ENCODE peak calls at places on chromosomes 11 and 22, in six cellular contexts. I is tibial artery, V is upper lobe of right lung, Y is IMR-90, D is thoracic aorta, H is body of pancreas. W is an unnamed sample.
A peak's percentile ranks its signal among the peaks of the same experiment; 100 is the strongest.

GRCh38 chr11:69541501-69542313 is 60.2 kb downstream of the LINC01488 start:
- DNase-seq in V (peak; percentile 71), H (peak; percentile 31), I (no peak), Y (peak; percentile 43), D (no peak), W (no peak)

GRCh38 chr22:37021710-37022482 is 2.4 kb downstream of the MPST start:
- DNase-seq in Y (peak; percentile 34), D (no peak), I (no peak), V (no peak), H (peak; percentile 36), W (no peak)

GRCh38 chr22:50473088-50473487 is 1.7 kb downstream of the SBF1 start:
- DNase-seq in I (no peak), H (no peak), V (no peak), D (no peak), Y (no peak), W (no peak)

GRCh38 chr11:130598433-130598832 is 150.0 kb downstream of the ADAMTS15 start:
- DNase-seq in H (no peak), D (no peak), Y (no peak), V (no peak), I (no peak), W (no peak)

GRCh38 chr22:39661842-39662676 is 91.5 kb downstream of the CACNA1I start:
- DNase-seq in H (peak; percentile 46), I (no peak), V (no peak), Y (no peak), D (no peak), W (no peak)

GRCh38 chr11:27820249-27820648 is 120.0 kb upstream of the BDNF start:
- DNase-seq in V (no peak), H (no peak), D (no peak), Y (peak; percentile 68), I (no peak), W (no peak)

GRCh38 chr22:17540481-17540880 is 22.8 kb upstream of the SLC25A18 start:
- DNase-seq in D (no peak), H (no peak), Y (no peak), V (no peak), I (no peak), W (no peak)

GRCh38 chr11:2886191-2886894 is 768 bp upstream of the CDKN1C start:
- DNase-seq in Y (no peak), D (no peak), V (no peak), H (no peak), I (no peak), W (no peak)

GRCh38 chr11:11587122-11587521 is 34.7 kb downstream of the GALNT18 start:
- DNase-seq in D (no peak), Y (peak; percentile 77), I (no peak), H (no peak), V (no peak), W (no peak)

GRCh38 chr11:13352711-13353110 is 75.1 kb downstream of the BMAL1 start:
- DNase-seq in Y (no peak), V (no peak), H (no peak), D (no peak), I (no peak), W (no peak)

GRCh38 chr11:13355191-13355590 is 77.6 kb downstream of the BMAL1 start:
- DNase-seq in H (no peak), D (no peak), I (no peak), Y (no peak), V (no peak), W (no peak)

GRCh38 chr11:13358871-13359270 is 81.3 kb downstream of the BMAL1 start:
- DNase-seq in V (no peak), D (no peak), I (no peak), H (no peak), Y (peak; percentile 77), W (no peak)

GRCh38 chr11:13354335-13354734 is 76.7 kb downstream of the BMAL1 start:
- DNase-seq in V (no peak), H (no peak), Y (peak; percentile 29), D (no peak), I (no peak), W (no peak)

GRCh38 chr11:13357232-13357631 is 79.6 kb downstream of the BMAL1 start:
- DNase-seq in V (no peak), I (no peak), H (no peak), D (no peak), Y (no peak), W (no peak)
- H3K27ac ChIP-seq in V (no peak overlapping the region), I (no peak overlapping the region), H (no peak overlapping the region), D (no peak overlapping the region), Y (no peak overlapping the region), W (no peak overlapping the region)

GRCh38 chr22:46008291-46008690 is 31.3 kb upstream of the WNT7B start:
- DNase-seq in D (no peak), Y (no peak), V (peak; percentile 63), H (no peak), I (no peak), W (no peak)
- H3K4me3 ChIP-seq in D (no peak overlapping the region), Y (no peak overlapping the region), V (no peak overlapping the region), H (no peak overlapping the region), I (no peak overlapping the region), W (no peak overlapping the region)

GRCh38 chr22:47277001-47277400 is 514.6 kb downstream of the TBC1D22A start:
- DNase-seq in V (peak; percentile 52), I (no peak), Y (no peak), D (no peak), H (no peak), W (no peak)

GRCh38 chr22:47276219-47276843 is 513.9 kb downstream of the TBC1D22A start:
- DNase-seq in V (peak; percentile 8), H (no peak), D (no peak), Y (no peak), I (no peak), W (no peak)

GRCh38 chr22:47277511-47277910 is 515.1 kb downstream of the TBC1D22A start:
- DNase-seq in H (no peak), D (no peak), I (no peak), V (peak; percentile 37), Y (no peak), W (no peak)

GRCh38 chr22:47275479-47276218 is 513.2 kb downstream of the TBC1D22A start:
- DNase-seq in Y (no peak), I (no peak), D (no peak), H (no peak), V (peak; percentile 40), W (no peak)

GRCh38 chr22:47274196-47274595 is 511.7 kb downstream of the TBC1D22A start:
- DNase-seq in D (no peak), V (peak; percentile 46), Y (no peak), H (no peak), I (no peak), W (no peak)
- H3K9me3 ChIP-seq in D (peaks cover 7% of the 10 kb centered on the region), V (no peaks in the 10 kb centered on the region), Y (peaks cover 7% of the 10 kb centered on the region), H (no peaks in the 10 kb centered on the region), I (peaks cover 9% of the 10 kb centered on the region), W (no peaks in the 10 kb centered on the region)

GRCh38 chr22:41531736-41532477 is 12.4 kb downstream of the POLR3H start:
- DNase-seq in I (no peak), Y (no peak), D (no peak), H (no peak), V (no peak), W (no peak)
- H3K27ac ChIP-seq in I (no peak overlapping the region), Y (no peak overlapping the region), D (no peak overlapping the region), H (no peak overlapping the region), V (no peak overlapping the region), W (no peak overlapping the region)

DNA sequence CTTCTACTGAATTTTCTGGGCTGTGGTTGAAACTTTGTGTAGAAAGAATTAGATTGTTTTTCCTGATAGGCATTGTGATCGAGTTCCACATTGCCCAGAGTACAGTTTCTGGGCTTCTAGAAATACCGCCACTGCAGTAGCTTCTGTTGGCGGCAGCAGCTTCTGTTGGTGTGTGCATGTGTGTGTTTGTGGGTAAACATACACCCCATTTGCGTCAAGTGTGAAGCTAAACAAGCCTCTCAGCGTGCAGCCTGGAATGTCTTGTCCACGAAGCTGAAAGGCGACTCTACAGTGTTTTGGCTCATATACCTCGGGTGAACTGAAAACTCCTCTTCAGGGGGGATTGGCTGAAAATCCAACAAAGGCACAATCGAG is 112.0 kb upstream of the E2F8 start:
- DNase-seq in D (no peak), Y (no peak), I (no peak), V (no peak), H (no peak), W (no peak)
- H3K4me3 ChIP-seq in D (no peak overlapping the region), Y (no peak overlapping the region), I (no peak overlapping the region), V (no peak overlapping the region), H (no peak overlapping the region), W (no peak overlapping the region)

GRCh38 chr22:47324435-47324990 is 562.1 kb downstream of the TBC1D22A start:
- DNase-seq in I (no peak), D (no peak), Y (no peak), V (no peak), H (no peak), W (no peak)
- H3K9me3 ChIP-seq in I (peaks cover 19% of the 10 kb centered on the region), D (no peaks in the 10 kb centered on the region), Y (no peaks in the 10 kb centered on the region), V (no peaks in the 10 kb centered on the region), H (no peaks in the 10 kb centered on the region), W (no peaks in the 10 kb centered on the region)

GRCh38 chr11:13262096-13262495 is 15.5 kb upstream of the BMAL1 start:
- DNase-seq in I (no peak), D (no peak), Y (no peak), H (no peak), V (no peak), W (no peak)
- H3K27ac ChIP-seq in I (peak overlapping the region; percentile 22), D (peak overlapping the region; percentile 51), Y (peak overlapping the region; percentile 9), H (no peak overlapping the region), V (no peak overlapping the region), W (peak overlapping the region; percentile 92)

DNA sequence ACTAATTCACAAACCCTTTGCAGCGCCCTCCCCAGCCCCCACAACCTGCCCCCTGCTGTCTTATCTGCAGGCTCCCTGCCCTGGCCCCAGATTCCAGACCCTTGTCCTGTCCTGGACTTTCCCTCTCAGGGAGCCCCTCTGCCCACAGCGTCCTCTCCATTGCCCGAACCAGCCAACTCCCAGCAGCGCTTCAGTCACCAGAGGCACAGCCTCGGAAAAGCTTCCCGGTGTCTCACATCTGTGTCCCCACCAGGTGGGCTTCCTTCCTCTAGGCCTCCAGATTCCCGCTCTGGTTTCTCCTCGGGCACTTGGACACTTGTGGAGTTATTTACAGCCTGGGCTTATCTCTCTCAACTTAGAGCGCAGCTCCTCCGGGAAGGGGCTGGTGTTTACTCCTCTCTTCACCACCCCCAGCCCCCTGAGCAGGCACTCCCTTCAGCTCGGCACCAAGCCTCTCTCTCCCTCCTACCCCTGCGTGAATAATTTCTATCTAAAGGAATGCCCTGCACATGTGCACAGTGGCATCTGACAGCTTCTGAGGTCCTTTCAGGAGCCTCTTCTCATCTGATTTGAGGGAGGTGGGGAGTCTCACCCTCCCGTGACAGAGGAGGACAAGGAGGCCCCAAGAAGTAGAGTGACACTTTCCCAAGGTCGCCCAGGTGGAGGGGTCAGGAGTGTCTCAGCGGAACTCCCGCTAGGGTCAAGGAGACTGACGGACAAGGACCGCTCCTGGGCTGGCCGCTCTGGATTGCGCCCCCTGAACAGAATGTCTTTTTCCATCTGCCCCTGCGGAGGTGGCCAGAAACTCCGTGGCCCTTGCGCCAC is 838 bp downstream of the WNT11 start:
- DNase-seq in Y (no peak), H (no peak), V (no peak), D (no peak), I (no peak), W (no peak)
- H3K4me3 ChIP-seq in Y (no peak overlapping the region), H (no peak overlapping the region), V (peak overlapping the region; percentile 63), D (peak overlapping the region; percentile 72), I (peak overlapping the region; percentile 52), W (no peak overlapping the region)

GRCh38 chr11:1297576-1298473 is 11.6 kb downstream of the TOLLIP start:
- DNase-seq in D (no peak), I (peak; percentile 19), V (peak; percentile 61), H (peak; percentile 75), Y (no peak), W (no peak)
- H3K9me3 ChIP-seq in D (no peaks in the 10 kb centered on the region), I (no peaks in the 10 kb centered on the region), V (no peaks in the 10 kb centered on the region), H (no peaks in the 10 kb centered on the region), Y (no peaks in the 10 kb centered on the region), W (no peaks in the 10 kb centered on the region)

W was measured in SJSA1.